ENCODE peak calls at places on chromosome 19, in four cellular contexts. G is tibial artery, R is NCI-H1417, M is tibial nerve. C is an unnamed sample.

GRCh38 chr19:661427-662196 is 1.4 kb downstream of the RNF126 start:
- DNase-seq in G (no peak), R (no peak), M (no peak), C (no peak)

GRCh38 chr19:8332976-8333770 is 9.9 kb downstream of the KANK3 start:
- DNase-seq in G (no peak), R (peak), M (no peak), C (no peak)

GRCh38 chr19:3482507-3483225 is 575 bp downstream of the SMIM44 start:
- DNase-seq in G (no peak), R (no peak), M (no peak), C (no peak)

GRCh38 chr19:38834590-38834989 is 3.0 kb upstream of the ECH1 start:
- DNase-seq in G (no peak), R (no peak), M (no peak), C (no peak)

GRCh38 chr19:2324220-2324948 is 4.0 kb downstream of the LSM7 start:
- DNase-seq in G (no peak), R (peak), M (no peak), C (no peak)

GRCh38 chr19:56821209-56821608 is 19.3 kb downstream of the PEG3 start:
- DNase-seq in G (no peak), R (no peak), M (no peak), C (no peak)

GRCh38 chr19:10748924-10749434 is 31.1 kb downstream of the DNM2 start:
- DNase-seq in G (no peak), R (no peak), M (no peak), C (no peak)

GRCh38 chr19:2250765-2251576 is 1.8 kb downstream of the AMH start:
- DNase-seq in G (no peak), R (no peak), M (no peak), C (no peak)

GRCh38 chr19:13881692-13882418 is 4.9 kb downstream of the NANOS3 start:
- DNase-seq in G (no peak), R (no peak), M (no peak), C (no peak)

GRCh38 chr19:1213391-1214286 is 8.1 kb downstream of the STK11 start:
- DNase-seq in G (peak), R (peak), M (peak), C (peak)

GRCh38 chr19:40745402-40745780 is 4.9 kb downstream of the ACTMAP start:
- DNase-seq in G (no peak), R (no peak), M (no peak), C (no peak)

GRCh38 chr19:294341-294818 is 3.2 kb upstream of the PLPP2 start:
- DNase-seq in G (no peak), R (peak), M (no peak), C (no peak)

GRCh38 chr19:10690351-10690781 is 10.9 kb upstream of the QTRT1 start:
- DNase-seq in G (peak), R (no peak), M (peak), C (no peak)

GRCh38 chr19:518292-519231 is 11.3 kb downstream of the TPGS1 start:
- DNase-seq in G (no peak), R (no peak), M (no peak), C (no peak)

GRCh38 chr19:44988896-44989563 is 12.2 kb upstream of the RELB start:
- DNase-seq in G (peak), R (peak), M (peak), C (no peak)

GRCh38 chr19:8459520-8460260 is 14.9 kb downstream of the HNRNPM start:
- DNase-seq in G (no peak), R (no peak), M (no peak), C (no peak)

GRCh38 chr19:2806736-2807378 is 12.8 kb upstream of the ZNF554 start:
- DNase-seq in G (no peak), R (no peak), M (no peak), C (no peak)

GRCh38 chr19:12792048-12792852 is 964 bp downstream of the JUNB start:
- DNase-seq in G (peak), R (peak), M (no peak), C (no peak)

GRCh38 chr19:11279505-11280236 is 16.3 kb upstream of the TSPAN16 start:
- DNase-seq in G (no peak), R (peak), M (no peak), C (no peak)

GRCh38 chr19:46376241-46377153 is 29.6 kb downstream of the PPP5C start:
- DNase-seq in G (peak), R (no peak), M (no peak), C (no peak)

GRCh38 chr19:48913114-48913513 is 13.0 kb downstream of the NUCB1 start:
- DNase-seq in G (no peak), R (peak), M (no peak), C (no peak)

GRCh38 chr19:15222738-15223648 is 9.3 kb downstream of the EPHX3 start:
- DNase-seq in G (peak), R (peak), M (peak), C (peak)

GRCh38 chr19:12668937-12669271 is 2.3 kb downstream of the WDR83 start:
- DNase-seq in G (peak), R (peak), M (peak), C (peak)

GRCh38 chr19:42846597-42846996 is 32.9 kb downstream of the PSG1 start:
- DNase-seq in G (no peak), R (no peak), M (no peak), C (no peak)

C was measured in right atrium auricular region.